ENCODE peak calls at places on chromosomes 2 and 18, in nine cellular contexts. P is GM03348; T is NCI-H524 treated with DMSO at 0.1 percent for 48 hours; V is Daoy; E is dermis microvascular lymphatic vessel endothelial cell; Y is stimulated activated CD4-positive, alpha-beta T cell treated with anti-CD3 and anti-CD28 coated beads, Interleukin-1b, Interleukin-23, amount 100 ng/mL, for 48 hours; I is AG08396; O is HEK293T; B is nucleus accumbens. M is an unnamed sample.

GRCh38 chr2:18061717-18062116 is 183.2 kb downstream of the KCNS3 start:
- DNase-seq in P (no peak), I (no peak), E (no peak), T (no peak), B (no peak), O (no peak), Y (no peak), V (no peak), M (no peak)

GRCh38 chr2:111042772-111043771 is 77.6 kb upstream of the BCL2L11 start:
- DNase-seq in O (no peak), I (no peak), V (no peak), P (no peak), T (no peak), E (no peak), Y (peak), B (no peak), M (no peak)

GRCh38 chr2:86042256-86043168 is 63.2 kb downstream of the POLR1A start:
- DNase-seq in P (no peak), I (no peak), V (no peak), E (no peak), Y (no peak), B (no peak), O (no peak), T (no peak), M (no peak)

GRCh38 chr2:200239216-200239615 is 67.3 kb upstream of the SPATS2L start:
- DNase-seq in V (peak), E (no peak), I (no peak), T (no peak), B (no peak), Y (peak), P (no peak), O (peak), M (no peak)

GRCh38 chr2:239644016-239644415 is 243.2 kb upstream of the HDAC4 start:
- DNase-seq in T (no peak), I (peak), V (no peak), Y (peak), E (peak), O (peak), P (no peak), B (no peak), M (peak)

GRCh38 chr2:217839750-217840107 is 163.1 kb downstream of the TNS1 start:
- DNase-seq in T (no peak), P (no peak), I (no peak), Y (no peak), V (no peak), B (no peak), E (no peak), O (no peak), M (no peak)

GRCh38 chr2:65045651-65046050 is 10.6 kb upstream of the CEP68 start:
- DNase-seq in T (no peak), P (no peak), E (no peak), Y (no peak), V (peak), O (no peak), I (no peak), B (no peak), M (peak)

GRCh38 chr18:63233334-63233733 is 86.2 kb downstream of the BCL2 start:
- DNase-seq in B (no peak), E (no peak), O (no peak), T (no peak), V (no peak), I (no peak), P (no peak), Y (peak), M (no peak)

GRCh38 chr2:128105072-128105471 is 14.1 kb downstream of the UGGT1 start:
- DNase-seq in Y (no peak), P (no peak), I (no peak), V (no peak), E (no peak), T (no peak), B (no peak), O (no peak), M (no peak)

GRCh38 chr2:220143336-220143735 is 515.9 kb downstream of the SLC4A3 start:
- DNase-seq in I (peak), Y (no peak), E (no peak), B (no peak), T (no peak), V (peak), P (peak), O (no peak), M (peak)

M was measured in AG20443.